ENCODE peak calls at places on chromosomes 12 and 14, in six cellular contexts. V, P, R, M, I and X are unnamed samples.
A peak's percentile ranks its signal among the peaks of the same experiment; 100 is the strongest.

GRCh38 chr12:24705741-24706358 is 243.1 kb downstream of the BCAT1 start:
- DNase-seq in M (no peak), V (no peak), P (no peak), R (no peak), I (no peak), X (no peak)

GRCh38 chr12:53533476-53533875 is 26.2 kb upstream of the NPFF start:
- DNase-seq in R (peak; percentile 29), V (no peak), M (no peak), I (no peak), P (no peak), X (no peak)

GRCh38 chr14:57388072-57388471 is 2.3 kb upstream of the NAA30 start:
- DNase-seq in R (peak; percentile 78), V (no peak), I (no peak), M (no peak), P (no peak), X (no peak)

GRCh38 chr14:104373055-104373854 is 206.3 kb upstream of the C14orf180 start:
- DNase-seq in M (no peak), R (no peak), V (no peak), P (no peak), I (no peak), X (no peak)

GRCh38 chr14:75461755-75462349 is 34.0 kb downstream of the JDP2 start:
- DNase-seq in I (no peak), R (no peak), M (no peak), V (no peak), P (no peak), X (no peak)

GRCh38 chr12:4859478-4860210 is 50.1 kb upstream of the KCNA1 start:
- DNase-seq in P (no peak), I (no peak), M (no peak), V (no peak), R (no peak), X (no peak)

GRCh38 chr14:61525293-61526011 is 169.9 kb upstream of the HIF1A start:
- DNase-seq in M (peak; percentile 70), P (peak; percentile 65), R (no peak), I (no peak), V (no peak), X (peak; percentile 13)

GRCh38 chr12:124861492-124861891 is 2.2 kb downstream of the SCARB1 start:
- DNase-seq in R (peak; percentile 76), I (no peak), V (no peak), P (no peak), M (no peak), X (no peak)

GRCh38 chr14:38212996-38213395 is 5.3 kb downstream of the SSTR1 start:
- DNase-seq in I (no peak), R (no peak), P (no peak), V (no peak), M (no peak), X (no peak)

GRCh38 chr12:32344047-32344446 is 55.3 kb upstream of the FGD4 start:
- DNase-seq in I (no peak), V (no peak), P (no peak), M (no peak), R (peak; percentile 13), X (no peak)

GRCh38 chr12:94815958-94816357 is 165.6 kb upstream of the TMCC3 start:
- DNase-seq in I (no peak), R (no peak), P (no peak), V (no peak), M (no peak), X (no peak)

GRCh38 chr14:59177229-59177628 is 11.2 kb upstream of the DAAM1 start:
- DNase-seq in V (no peak), P (no peak), I (no peak), M (no peak), R (no peak), X (no peak)

GRCh38 chr14:63030113-63030512 is 15.1 kb downstream of the KCNH5 start:
- DNase-seq in I (no peak), P (no peak), R (no peak), V (no peak), M (no peak), X (no peak)

GRCh38 chr12:46711756-46712155 is 114.0 kb downstream of the SLC38A4 start:
- DNase-seq in I (no peak), M (no peak), V (no peak), P (no peak), R (no peak), X (no peak)

GRCh38 chr14:103930051-103930604 is 1.9 kb downstream of the TDRD9 start:
- DNase-seq in V (no peak), P (no peak), M (no peak), I (no peak), R (no peak), X (no peak)

GRCh38 chr14:64762044-64763034 is 58.1 kb downstream of the PLEKHG3 start:
- DNase-seq in I (peak; percentile 93), P (peak; percentile 84), V (peak; percentile 91), R (peak; percentile 91), M (peak; percentile 51), X (no peak)